ENCODE peak calls at places on chromosome 9, in six cellular contexts. R is endodermal cell, X is neural progenitor cell, J is SK-N-SH, C is GM12878, I is K562. E is an unnamed sample.

GRCh38 chr9:38440511-38440910 is 16.3 kb upstream of the IGFBPL1 start:
- DNase-seq in R (no peak), I (no peak), C (no peak), X (no peak), J (no peak), E (no peak)

GRCh38 chr9:76926324-76926731 is 20.4 kb upstream of the PRUNE2 start:
- DNase-seq in J (no peak), X (no peak), C (no peak), I (no peak), R (no peak), E (no peak)

GRCh38 chr9:130912932-130913598 is 16.5 kb upstream of the QRFP start:
- DNase-seq in I (peak; percentile 68), R (no peak), J (no peak), C (no peak), X (peak; percentile 70), E (peak; percentile 88)

GRCh38 chr9:80467632-80468031 is 895.9 kb downstream of the TLE4 start:
- DNase-seq in I (no peak), J (no peak), R (no peak), X (no peak), C (no peak), E (no peak)

GRCh38 chr9:100096378-100096916 is 2.4 kb downstream of the ERP44 start:
- DNase-seq in X (no peak), R (no peak), I (no peak), J (no peak), C (no peak), E (no peak)

GRCh38 chr9:71812385-71812784 is 44.1 kb upstream of the CEMIP2 start:
- DNase-seq in X (peak; percentile 11), J (no peak), C (no peak), I (no peak), R (no peak), E (no peak)

GRCh38 chr9:112841261-112841660 is 49.4 kb downstream of the SLC46A2 start:
- DNase-seq in R (no peak), C (no peak), I (no peak), J (no peak), X (no peak), E (no peak)

GRCh38 chr9:88013607-88014006 is 39.3 kb upstream of the CDK20 start:
- DNase-seq in I (no peak), X (no peak), R (no peak), C (no peak), J (no peak), E (no peak)

GRCh38 chr9:37529111-37529510 is 43.4 kb downstream of the POLR1E start:
- DNase-seq in R (no peak), J (no peak), X (no peak), C (peak; percentile 40), I (no peak), E (peak; percentile 82)

GRCh38 chr9:109894921-109895758 is 115.1 kb downstream of the PALM2AKAP2 start:
- DNase-seq in R (no peak), J (no peak), X (no peak), I (no peak), C (peak; percentile 68), E (no peak)

GRCh38 chr9:134712922-134713321 is 71.3 kb downstream of the COL5A1 start:
- DNase-seq in I (no peak), J (no peak), R (no peak), C (no peak), X (no peak), E (no peak)

GRCh38 chr9:88732128-88732527 is 197.2 kb downstream of the NXNL2 start:
- DNase-seq in C (no peak), J (no peak), I (no peak), R (no peak), X (no peak), E (no peak)

GRCh38 chr9:75824816-75825568 is 65.5 kb upstream of the PCSK5 start:
- DNase-seq in I (no peak), J (no peak), R (no peak), X (no peak), C (no peak), E (no peak)

GRCh38 chr9:2819165-2819564 is 24.7 kb downstream of the PUM3 start:
- DNase-seq in C (no peak), I (no peak), R (no peak), J (no peak), X (no peak), E (no peak)

GRCh38 chr9:125296843-125297372 is 35.3 kb downstream of the GAPVD1 start:
- DNase-seq in X (no peak), R (peak; percentile 47), I (no peak), J (no peak), C (no peak), E (no peak)

GRCh38 chr9:132201780-132202703 is 40.2 kb downstream of the NTNG2 start:
- DNase-seq in C (no peak), R (peak; percentile 76), X (peak; percentile 40), J (no peak), I (no peak), E (no peak)

GRCh38 chr9:72315089-72315509 is 49.9 kb downstream of the ZFAND5 start:
- DNase-seq in J (no peak), R (peak; percentile 60), I (no peak), C (no peak), X (peak; percentile 9), E (peak; percentile 93)

GRCh38 chr9:135703726-135704125 is 1.7 kb downstream of the KCNT1 start:
- DNase-seq in X (peak; percentile 64), J (no peak), R (peak; percentile 75), C (no peak), I (no peak), E (no peak)

GRCh38 chr9:120841930-120842684 is 615 bp downstream of the PSMD5 start:
- DNase-seq in R (no peak), X (no peak), J (no peak), C (no peak), I (no peak), E (no peak)

GRCh38 chr9:130768265-130768664 is 66.8 kb upstream of the ABL1 start:
- DNase-seq in X (no peak), R (peak; percentile 63), J (no peak), I (no peak), C (no peak), E (no peak)

GRCh38 chr9:84966876-84967830 is 297.6 kb downstream of the NTRK2 start:
- DNase-seq in I (peak; percentile 12), X (peak; percentile 77), R (peak; percentile 93), C (no peak), J (no peak), E (no peak)

GRCh38 chr9:1837453-1838084 is 177.6 kb upstream of the SMARCA2 start:
- DNase-seq in X (peak; percentile 81), I (peak; percentile 33), C (peak; percentile 45), J (peak; percentile 36), R (peak; percentile 89), E (no peak)

GRCh38 chr9:132192728-132193127 is 30.9 kb downstream of the NTNG2 start:
- DNase-seq in I (no peak), R (no peak), J (no peak), X (no peak), C (no peak), E (no peak)

GRCh38 chr9:129242971-129243561 is 65.0 kb upstream of the IER5L start:
- DNase-seq in J (no peak), C (no peak), R (no peak), X (no peak), I (no peak), E (peak; percentile 37)

GRCh38 chr9:100087218-100087617 is 11.6 kb downstream of the ERP44 start:
- DNase-seq in R (no peak), J (no peak), C (no peak), X (no peak), I (no peak), E (no peak)

GRCh38 chr9:131757549-131757948 is 17.7 kb upstream of the RAPGEF1 start:
- DNase-seq in J (no peak), X (no peak), R (no peak), I (no peak), C (no peak), E (no peak)

GRCh38 chr9:93965830-93966577 is 10.8 kb upstream of the BARX1 start:
- DNase-seq in X (no peak), I (no peak), J (no peak), C (no peak), R (peak; percentile 87), E (no peak)

GRCh38 chr9:75960561-75960960 is 70.1 kb downstream of the PCSK5 start:
- DNase-seq in C (no peak), I (no peak), X (no peak), J (no peak), R (no peak), E (no peak)

GRCh38 chr9:133237271-133237731 is 28.3 kb upstream of the OBP2B start:
- DNase-seq in J (no peak), X (no peak), I (no peak), C (no peak), R (no peak), E (peak; percentile 78)

GRCh38 chr9:123336455-123336854 is 19.5 kb upstream of the CRB2 start:
- DNase-seq in X (no peak), C (no peak), J (no peak), I (no peak), R (no peak), E (no peak)
- H3K9ac ChIP-seq in X (no peak overlapping the region), C (no peak overlapping the region), J (no peak overlapping the region), I (no peak overlapping the region), R (no peak overlapping the region), E (no peak overlapping the region)

DNA sequence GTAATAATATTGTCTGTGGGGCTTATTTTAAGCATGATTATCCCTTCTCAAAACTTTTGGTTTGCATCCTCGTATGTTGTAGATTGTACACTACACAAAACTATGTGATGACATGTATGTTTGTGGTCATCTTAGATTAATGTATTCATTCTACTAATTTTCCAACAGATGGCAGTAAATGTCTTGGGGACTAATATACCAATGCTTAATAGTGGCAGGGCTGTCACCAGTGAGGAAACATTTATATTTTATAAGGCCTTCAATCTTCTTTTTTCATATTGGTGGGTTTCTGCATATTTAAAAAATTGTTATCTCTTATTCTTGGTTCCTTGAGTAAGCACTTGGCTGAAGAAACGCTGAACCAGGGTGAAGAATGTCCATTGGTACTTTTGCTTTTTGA is 530.4 kb downstream of the RASEF start:
- DNase-seq in I (no peak), J (peak; percentile 28), X (no peak), C (no peak), R (no peak), E (no peak)
- TF ChIP-seq CTCF in I (no peak), J (peak; percentile 49), X (peak; percentile 43), C (no peak), R (peak; percentile 49), E (peak; percentile 27)

DNA sequence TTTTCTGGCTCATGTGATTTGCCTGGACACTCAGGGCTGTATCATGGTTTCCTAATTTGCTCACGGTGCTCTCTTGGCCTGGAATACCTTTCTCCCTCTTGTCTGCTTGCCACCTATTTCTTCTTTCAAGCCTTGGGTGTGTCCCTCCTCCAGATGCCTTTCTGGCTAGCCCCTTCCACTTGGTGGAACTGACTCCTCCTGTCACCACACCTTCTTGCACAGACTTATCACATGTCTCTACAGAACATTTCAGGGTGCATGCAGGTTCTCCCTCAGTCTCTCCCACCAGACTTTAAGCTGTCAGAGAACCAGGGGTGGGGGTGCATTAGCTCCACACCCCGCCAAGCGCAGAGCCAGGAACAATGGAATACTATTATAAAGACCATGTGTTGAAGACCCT is 1.9 kb downstream of the TBC1D2 start:
- DNase-seq in J (no peak), R (peak; percentile 41), X (no peak), I (no peak), C (no peak), E (no peak)
- H3K9ac ChIP-seq in J (no peak overlapping the region), R (no peak overlapping the region), X (no peak overlapping the region), I (peak overlapping the region; percentile 16), C (no peak overlapping the region), E (no peak overlapping the region)

DNA sequence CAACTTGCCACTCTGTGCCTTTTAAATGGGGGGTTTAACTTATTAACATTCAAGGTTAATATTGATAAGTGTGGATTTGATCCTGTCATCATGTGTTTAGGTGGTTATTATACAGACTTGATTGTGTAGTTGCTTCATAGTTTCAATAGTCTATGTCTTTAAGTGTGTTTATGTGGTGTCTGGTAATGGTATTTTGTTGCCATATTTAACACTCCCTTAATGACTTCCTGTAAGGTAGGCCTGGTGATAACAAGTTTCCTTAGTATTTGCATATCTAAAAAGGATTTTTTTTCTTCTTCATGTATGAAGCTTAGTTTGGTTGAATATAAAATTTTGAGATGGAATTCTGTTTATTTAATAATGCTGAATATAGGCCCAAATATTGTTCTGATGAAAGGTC is 506.0 kb upstream of the ZNF462 start:
- DNase-seq in C (no peak), J (no peak), R (no peak), I (no peak), X (no peak), E (no peak)
- TF ChIP-seq CTCF in C (no peak), J (no peak), R (no peak), I (no peak), X (no peak), E (no peak)